ENCODE peak calls at places on chromosomes 13 and 19, in four cellular contexts. Q is activated CD4-positive, alpha-beta T cell treated with anti-CD3 and anti-CD28 coated beads, Interleukin-2, amount 50 U/mL, for 1 hour; N is GM04503; D is AG09319. G is an unnamed sample.

GRCh38 chr13:71578048-71578447 is 289.0 kb downstream of the DACH1 start:
- DNase-seq in Q (no peak), N (no peak), D (no peak), G (no peak)

GRCh38 chr19:33683881-33684549 is 62.3 kb downstream of the CHST8 start:
- DNase-seq in Q (no peak), N (no peak), D (no peak), G (no peak)

GRCh38 chr19:32875428-32875827 is 5.9 kb upstream of the SLC7A9 start:
- DNase-seq in Q (no peak), N (no peak), D (no peak), G (no peak)

GRCh38 chr13:108146642-108147041 is 68.7 kb downstream of the LIG4 start:
- DNase-seq in Q (no peak), N (no peak), D (no peak), G (no peak)

GRCh38 chr13:26529441-26529840 is 28.0 kb upstream of the WASF3 start:
- DNase-seq in Q (peak), N (peak), D (peak), G (no peak)

GRCh38 chr13:74867460-74867859 is 614.5 kb downstream of the TBC1D4 start:
- DNase-seq in Q (no peak), N (no peak), D (no peak), G (no peak)

GRCh38 chr13:62919491-62919890 is 1503.8 kb upstream of the PCDH20 start:
- DNase-seq in Q (no peak), N (no peak), D (no peak), G (no peak)

GRCh38 chr19:18848860-18849661 is 17.3 kb downstream of the UPF1 start:
- DNase-seq in Q (no peak), N (peak), D (no peak), G (no peak)

GRCh38 chr19:46659151-46660007 is 1.6 kb downstream of the DACT3 start:
- DNase-seq in Q (no peak), N (no peak), D (no peak), G (no peak)

GRCh38 chr19:2456301-2456570 is 523 bp downstream of the LMNB2 start:
- DNase-seq in Q (no peak), N (no peak), D (no peak), G (no peak)

GRCh38 chr13:79528759-79529191 is 47.8 kb downstream of the NDFIP2 start:
- DNase-seq in Q (no peak), N (no peak), D (no peak), G (no peak)

GRCh38 chr19:57302020-57302465 is 18.2 kb upstream of the ZNF543 start:
- DNase-seq in Q (no peak), N (peak), D (peak), G (peak)

GRCh38 chr13:30918662-30919405 is 12.8 kb downstream of the MEDAG start:
- DNase-seq in Q (no peak), N (no peak), D (no peak), G (no peak)